ENCODE peak calls at places on chromosomes 12 and 14, in eight cellular contexts. One of them, this sample, is unnamed.

GRCh38 chr12:108377260-108377659 is 38.1 kb upstream of the CMKLR1 start:
- DNase-seq in GM23338: no peak
- DNase-seq in AG10803: no peak
- DNase-seq in ascending aorta: no peak
- DNase-seq in fibroblast of pulmonary artery: no peak
- DNase-seq in MG63: no peak
- DNase-seq in spleen: no peak
- DNase-seq in heart left ventricle: no peak
- DNase-seq in this sample: no peak

GRCh38 chr14:76473381-76474263 is 97.7 kb downstream of the ESRRB start:
- DNase-seq in GM23338: peak
- DNase-seq in AG10803: no peak
- DNase-seq in ascending aorta: no peak
- DNase-seq in fibroblast of pulmonary artery: no peak
- DNase-seq in MG63: no peak
- DNase-seq in spleen: no peak
- DNase-seq in heart left ventricle: peak
- DNase-seq in this sample: no peak

GRCh38 chr12:124884587-124885438 is 21.1 kb upstream of the SCARB1 start:
- DNase-seq in GM23338: peak
- DNase-seq in AG10803: no peak
- DNase-seq in ascending aorta: no peak
- DNase-seq in fibroblast of pulmonary artery: no peak
- DNase-seq in MG63: no peak
- DNase-seq in spleen: peak
- DNase-seq in heart left ventricle: no peak
- DNase-seq in this sample: no peak

GRCh38 chr14:106875503-106875902 is 1349.1 kb downstream of the TMEM121 start:
- DNase-seq in GM23338: no peak
- DNase-seq in AG10803: no peak
- DNase-seq in ascending aorta: no peak
- DNase-seq in fibroblast of pulmonary artery: no peak
- DNase-seq in MG63: no peak
- DNase-seq in spleen: peak
- DNase-seq in heart left ventricle: no peak
- DNase-seq in this sample: no peak

GRCh38 chr14:101459392-101459900 is 101.8 kb upstream of the DIO3 start:
- DNase-seq in GM23338: no peak
- DNase-seq in AG10803: no peak
- DNase-seq in ascending aorta: peak
- DNase-seq in fibroblast of pulmonary artery: no peak
- DNase-seq in MG63: no peak
- DNase-seq in spleen: peak
- DNase-seq in heart left ventricle: no peak
- DNase-seq in this sample: no peak

GRCh38 chr12:100666588-100666987 is 93.1 kb downstream of the GAS2L3 start:
- DNase-seq in GM23338: peak
- DNase-seq in AG10803: no peak
- DNase-seq in ascending aorta: no peak
- DNase-seq in fibroblast of pulmonary artery: no peak
- DNase-seq in MG63: no peak
- DNase-seq in spleen: no peak
- DNase-seq in heart left ventricle: no peak
- DNase-seq in this sample: no peak

GRCh38 chr14:38561657-38562056 is 305.8 kb upstream of the CLEC14A start:
- DNase-seq in GM23338: no peak
- DNase-seq in AG10803: no peak
- DNase-seq in ascending aorta: no peak
- DNase-seq in fibroblast of pulmonary artery: no peak
- DNase-seq in MG63: no peak
- DNase-seq in spleen: no peak
- DNase-seq in heart left ventricle: no peak
- DNase-seq in this sample: no peak

GRCh38 chr12:100926669-100927248 is 132.2 kb downstream of the ANO4 start:
- DNase-seq in GM23338: peak
- DNase-seq in AG10803: peak
- DNase-seq in ascending aorta: no peak
- DNase-seq in fibroblast of pulmonary artery: peak
- DNase-seq in MG63: peak
- DNase-seq in spleen: no peak
- DNase-seq in heart left ventricle: no peak
- DNase-seq in this sample: peak

GRCh38 chr12:121792607-121793500 is 634 bp downstream of the RHOF start:
- DNase-seq in GM23338: peak
- DNase-seq in AG10803: no peak
- DNase-seq in ascending aorta: no peak
- DNase-seq in fibroblast of pulmonary artery: no peak
- DNase-seq in MG63: no peak
- DNase-seq in spleen: peak
- DNase-seq in heart left ventricle: peak
- DNase-seq in this sample: no peak

GRCh38 chr14:24378981-24379906 is 11.3 kb downstream of the NFATC4 start:
- DNase-seq in GM23338: no peak
- DNase-seq in AG10803: no peak
- DNase-seq in ascending aorta: no peak
- DNase-seq in fibroblast of pulmonary artery: no peak
- DNase-seq in MG63: no peak
- DNase-seq in spleen: no peak
- DNase-seq in heart left ventricle: no peak
- DNase-seq in this sample: no peak

GRCh38 chr12:96112733-96113132 is 77.3 kb upstream of the LTA4H start:
- DNase-seq in GM23338: no peak
- DNase-seq in AG10803: no peak
- DNase-seq in ascending aorta: no peak
- DNase-seq in fibroblast of pulmonary artery: no peak
- DNase-seq in MG63: no peak
- DNase-seq in spleen: no peak
- DNase-seq in heart left ventricle: no peak
- DNase-seq in this sample: no peak

GRCh38 chr14:68784995-68785816 is 7.7 kb downstream of the ZFP36L1 start:
- DNase-seq in GM23338: no peak
- DNase-seq in AG10803: peak
- DNase-seq in ascending aorta: peak
- DNase-seq in fibroblast of pulmonary artery: peak
- DNase-seq in MG63: peak
- DNase-seq in spleen: peak
- DNase-seq in heart left ventricle: no peak
- DNase-seq in this sample: peak

GRCh38 chr14:92988786-92989755 is 66.1 kb downstream of the CHGA start:
- DNase-seq in GM23338: no peak
- DNase-seq in AG10803: no peak
- DNase-seq in ascending aorta: no peak
- DNase-seq in fibroblast of pulmonary artery: no peak
- DNase-seq in MG63: no peak
- DNase-seq in spleen: peak
- DNase-seq in heart left ventricle: peak
- DNase-seq in this sample: no peak

GRCh38 chr12:49347307-49348237 is 884 bp downstream of the DNAJC22 start:
- DNase-seq in GM23338: peak
- DNase-seq in AG10803: peak
- DNase-seq in ascending aorta: peak
- DNase-seq in fibroblast of pulmonary artery: peak
- DNase-seq in MG63: peak
- DNase-seq in spleen: peak
- DNase-seq in heart left ventricle: peak
- DNase-seq in this sample: no peak

GRCh38 chr12:3313655-3314305 is 177.2 kb upstream of the PRMT8 start:
- DNase-seq in GM23338: peak
- DNase-seq in AG10803: peak
- DNase-seq in ascending aorta: no peak
- DNase-seq in fibroblast of pulmonary artery: peak
- DNase-seq in MG63: peak
- DNase-seq in spleen: no peak
- DNase-seq in heart left ventricle: no peak
- DNase-seq in this sample: no peak

GRCh38 chr14:106185837-106186233 is 659.5 kb downstream of the TMEM121 start:
- DNase-seq in GM23338: no peak
- DNase-seq in AG10803: no peak
- DNase-seq in ascending aorta: no peak
- DNase-seq in fibroblast of pulmonary artery: no peak
- DNase-seq in MG63: no peak
- DNase-seq in spleen: peak
- DNase-seq in heart left ventricle: no peak
- DNase-seq in this sample: no peak

GRCh38 chr14:74946659-74947281 is 8.6 kb downstream of the PGF start:
- DNase-seq in GM23338: no peak
- DNase-seq in AG10803: no peak
- DNase-seq in ascending aorta: peak
- DNase-seq in fibroblast of pulmonary artery: no peak
- DNase-seq in MG63: no peak
- DNase-seq in spleen: no peak
- DNase-seq in heart left ventricle: no peak
- DNase-seq in this sample: no peak

DNA sequence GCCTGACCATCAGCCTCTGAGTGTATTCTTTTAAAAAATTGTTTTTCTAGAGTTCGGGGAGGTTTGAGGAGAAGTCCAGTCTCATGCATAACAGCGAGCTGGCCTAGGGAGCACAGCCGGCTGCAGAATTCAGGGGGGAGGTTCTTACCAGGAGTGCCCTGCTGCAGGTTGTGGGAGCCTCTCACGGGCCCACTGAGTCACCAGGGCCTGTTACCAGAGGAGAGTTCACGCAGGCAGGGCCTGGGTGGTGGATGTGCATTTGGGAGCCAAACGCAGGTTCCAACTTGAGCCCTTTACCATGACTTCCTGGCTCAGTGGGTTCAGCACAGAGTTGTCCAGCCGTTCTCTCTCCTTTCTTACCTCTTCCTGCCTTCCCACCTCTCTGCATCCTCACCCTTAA is 14.4 kb downstream of the CD9 start:
- DNase-seq in GM23338: no peak
- DNase-seq in AG10803: no peak
- DNase-seq in ascending aorta: no peak
- DNase-seq in fibroblast of pulmonary artery: no peak
- DNase-seq in MG63: no peak
- DNase-seq in spleen: no peak
- DNase-seq in heart left ventricle: peak
- DNase-seq in this sample: no peak
- H3K4me3 ChIP-seq in GM23338: peak
- H3K4me3 ChIP-seq in AG10803: no peak
- H3K4me3 ChIP-seq in ascending aorta: peak
- H3K4me3 ChIP-seq in fibroblast of pulmonary artery: no peak
- H3K4me3 ChIP-seq in MG63: no peak
- H3K4me3 ChIP-seq in spleen: no peak
- H3K4me3 ChIP-seq in heart left ventricle: no peak
- H3K4me3 ChIP-seq in this sample: no peak

DNA sequence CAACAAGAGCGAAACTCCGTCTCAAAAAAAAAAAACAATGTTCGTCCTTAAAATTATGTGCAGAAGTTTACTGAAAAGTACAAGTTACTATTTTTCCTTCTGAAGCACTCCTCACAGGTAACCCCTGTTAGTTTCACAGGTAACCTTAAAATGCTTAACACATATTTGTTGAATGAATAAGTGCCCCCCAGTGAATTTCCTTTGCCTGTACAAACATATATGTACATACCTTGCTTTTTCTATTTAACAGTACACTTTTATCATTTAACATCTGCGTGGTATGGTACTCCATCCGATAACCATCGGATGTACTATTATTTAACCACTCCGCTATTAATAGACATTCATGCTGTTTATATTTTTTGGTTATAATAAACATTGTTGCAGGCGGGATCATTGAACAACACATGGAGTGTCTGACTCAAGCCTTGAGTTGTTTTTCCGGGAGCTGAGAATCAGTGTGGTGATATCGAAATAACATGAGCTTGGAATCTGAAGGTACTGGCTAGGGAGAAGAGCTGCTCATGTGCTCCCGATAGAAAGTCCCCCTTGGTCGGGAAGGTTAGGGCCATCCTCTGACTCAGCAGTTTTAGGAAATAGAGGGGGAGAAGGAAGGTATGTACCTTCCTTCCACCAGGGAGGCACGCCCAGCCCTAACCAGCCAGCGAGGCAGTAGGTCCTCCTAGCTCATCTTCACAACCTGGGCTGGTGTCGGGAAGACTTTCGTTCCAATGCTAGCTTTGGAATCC is 1.6 kb upstream of the RAB35 start:
- DNase-seq in GM23338: peak
- DNase-seq in AG10803: peak
- DNase-seq in ascending aorta: no peak
- DNase-seq in fibroblast of pulmonary artery: peak
- DNase-seq in MG63: no peak
- DNase-seq in spleen: no peak
- DNase-seq in heart left ventricle: peak
- DNase-seq in this sample: no peak
- H3K4me3 ChIP-seq in GM23338: peak
- H3K4me3 ChIP-seq in AG10803: peak
- H3K4me3 ChIP-seq in ascending aorta: peak
- H3K4me3 ChIP-seq in fibroblast of pulmonary artery: peak
- H3K4me3 ChIP-seq in MG63: peak
- H3K4me3 ChIP-seq in spleen: peak
- H3K4me3 ChIP-seq in heart left ventricle: peak
- H3K4me3 ChIP-seq in this sample: peak

DNA sequence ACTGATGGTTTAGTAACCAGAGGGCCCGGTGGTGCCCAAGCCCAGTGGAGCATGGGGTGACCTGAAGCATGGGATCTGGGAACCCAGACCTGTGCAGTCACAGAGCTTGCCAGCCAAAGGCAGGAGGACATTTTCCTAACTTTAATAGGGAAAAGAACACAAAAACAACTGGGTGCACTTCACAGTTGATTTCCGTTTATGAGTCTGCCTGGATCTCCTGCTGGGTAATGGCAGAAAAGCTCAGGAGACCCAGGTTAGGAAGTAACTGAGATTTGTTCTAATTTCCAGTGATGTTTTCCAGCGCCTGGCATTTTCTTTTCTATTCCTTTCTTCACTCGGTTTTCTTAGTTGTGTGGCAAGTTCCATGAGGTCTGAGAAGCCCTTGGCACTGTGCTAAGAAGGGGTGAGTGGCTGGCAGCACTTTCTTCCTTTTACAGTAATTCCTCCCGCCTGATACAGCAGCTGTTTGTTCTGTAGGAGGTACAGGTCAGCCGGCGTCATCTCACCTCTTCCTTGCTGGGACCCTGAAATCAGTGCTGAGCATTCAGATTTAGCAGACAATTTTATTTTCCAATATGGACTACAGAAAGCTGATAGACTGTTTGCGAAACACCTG is 5.1 kb downstream of the CACNA1C start:
- DNase-seq in GM23338: no peak
- DNase-seq in AG10803: no peak
- DNase-seq in ascending aorta: peak
- DNase-seq in fibroblast of pulmonary artery: no peak
- DNase-seq in MG63: no peak
- DNase-seq in spleen: no peak
- DNase-seq in heart left ventricle: no peak
- DNase-seq in this sample: no peak
- H3K4me3 ChIP-seq in GM23338: no peak
- H3K4me3 ChIP-seq in AG10803: no peak
- H3K4me3 ChIP-seq in ascending aorta: peak
- H3K4me3 ChIP-seq in fibroblast of pulmonary artery: no peak
- H3K4me3 ChIP-seq in MG63: no peak
- H3K4me3 ChIP-seq in spleen: no peak
- H3K4me3 ChIP-seq in heart left ventricle: peak
- H3K4me3 ChIP-seq in this sample: no peak

DNA sequence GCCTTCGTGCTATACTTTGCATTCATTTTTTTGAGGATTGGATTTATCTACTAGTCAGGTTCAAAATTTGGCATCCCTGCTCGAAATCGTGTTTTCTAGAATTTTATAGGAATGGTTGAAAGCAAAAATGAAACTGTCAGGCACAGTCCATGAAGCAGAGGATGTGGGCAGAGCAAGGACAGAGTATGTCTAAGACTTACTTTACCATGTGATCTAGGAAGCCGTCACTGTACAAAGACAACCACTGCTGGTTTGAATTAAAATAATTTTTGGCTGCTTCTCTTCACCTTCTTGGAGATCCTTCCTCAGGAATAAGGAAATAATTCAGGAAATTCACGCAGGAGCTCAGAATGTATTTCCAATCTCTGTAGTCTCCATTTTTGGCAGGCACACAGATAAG is 31.6 kb upstream of the SGPP1 start:
- DNase-seq in GM23338: no peak
- DNase-seq in AG10803: peak
- DNase-seq in ascending aorta: no peak
- DNase-seq in fibroblast of pulmonary artery: peak
- DNase-seq in MG63: no peak
- DNase-seq in spleen: no peak
- DNase-seq in heart left ventricle: no peak
- DNase-seq in this sample: no peak
- H3K4me3 ChIP-seq in GM23338: no peak
- H3K4me3 ChIP-seq in AG10803: no peak
- H3K4me3 ChIP-seq in ascending aorta: no peak
- H3K4me3 ChIP-seq in fibroblast of pulmonary artery: no peak
- H3K4me3 ChIP-seq in MG63: no peak
- H3K4me3 ChIP-seq in spleen: peak
- H3K4me3 ChIP-seq in heart left ventricle: peak
- H3K4me3 ChIP-seq in this sample: no peak

This sample was measured in kidney epithelial cell.